ENCODE peak calls at places on chromosomes 4 and X, in eight cellular contexts. J is ascending aorta; E is aorta; Z is OCI-LY7; Y is naive thymus-derived CD4-positive, alpha-beta T cell; R is sigmoid colon; H is tibial artery; D is breast epithelium. N is an unnamed sample.

GRCh38 chr4:150224896-150225591 is 146.8 kb downstream of the DCLK2 start:
- DNase-seq in Y (no peak), H (no peak), E (no peak), Z (no peak), J (no peak), D (no peak), R (no peak), N (no peak)

GRCh38 chrX:120755066-120755846 is 120.4 kb downstream of the CT47B1 start:
- DNase-seq in R (no peak), H (no peak), D (no peak), J (no peak), Z (peak; percentile 84), E (no peak), Y (peak; percentile 20), N (no peak)

GRCh38 chrX:151175283-151176062 is 911 bp upstream of the GPR50 start:
- DNase-seq in R (no peak), D (no peak), E (peak; percentile 66), J (no peak), Z (no peak), Y (no peak), H (no peak), N (no peak)

GRCh38 chr4:88063634-88064296 is 56.3 kb downstream of the PKD2 start:
- DNase-seq in E (no peak), H (no peak), Z (no peak), D (no peak), J (no peak), R (no peak), Y (no peak), N (no peak)

GRCh38 chr4:72311291-72311690 is 257.7 kb downstream of the ADAMTS3 start:
- DNase-seq in R (no peak), J (no peak), Z (no peak), Y (no peak), H (no peak), D (no peak), E (no peak), N (no peak)

GRCh38 chrX:33307954-33308353 is 96.6 kb upstream of the DMD start:
- DNase-seq in E (no peak), R (no peak), Z (no peak), D (no peak), J (no peak), Y (no peak), H (no peak), N (no peak)

GRCh38 chrX:131675596-131676194 is 131.8 kb downstream of the OR13H1 start:
- DNase-seq in R (no peak), J (no peak), Z (peak; percentile 2), H (no peak), Y (no peak), D (no peak), E (no peak), N (no peak)

GRCh38 chr4:71595576-71596108 is 188.2 kb downstream of the GC start:
- DNase-seq in Z (no peak), Y (no peak), H (no peak), J (no peak), D (no peak), E (no peak), R (no peak), N (no peak)

GRCh38 chr4:2848449-2848848 is 4.8 kb downstream of the ADD1 start:
- DNase-seq in H (no peak), J (no peak), E (no peak), R (no peak), Z (no peak), D (no peak), Y (no peak), N (no peak)

GRCh38 chr4:82886145-82886942 is 4.6 kb downstream of the SEC31A start:
- DNase-seq in Y (no peak), J (no peak), E (no peak), H (no peak), Z (no peak), D (no peak), R (no peak), N (no peak)

GRCh38 chr4:83232087-83232486 is 52.5 kb downstream of the COQ2 start:
- DNase-seq in R (no peak), H (no peak), Y (no peak), E (no peak), D (no peak), J (no peak), Z (no peak), N (no peak)

DNA sequence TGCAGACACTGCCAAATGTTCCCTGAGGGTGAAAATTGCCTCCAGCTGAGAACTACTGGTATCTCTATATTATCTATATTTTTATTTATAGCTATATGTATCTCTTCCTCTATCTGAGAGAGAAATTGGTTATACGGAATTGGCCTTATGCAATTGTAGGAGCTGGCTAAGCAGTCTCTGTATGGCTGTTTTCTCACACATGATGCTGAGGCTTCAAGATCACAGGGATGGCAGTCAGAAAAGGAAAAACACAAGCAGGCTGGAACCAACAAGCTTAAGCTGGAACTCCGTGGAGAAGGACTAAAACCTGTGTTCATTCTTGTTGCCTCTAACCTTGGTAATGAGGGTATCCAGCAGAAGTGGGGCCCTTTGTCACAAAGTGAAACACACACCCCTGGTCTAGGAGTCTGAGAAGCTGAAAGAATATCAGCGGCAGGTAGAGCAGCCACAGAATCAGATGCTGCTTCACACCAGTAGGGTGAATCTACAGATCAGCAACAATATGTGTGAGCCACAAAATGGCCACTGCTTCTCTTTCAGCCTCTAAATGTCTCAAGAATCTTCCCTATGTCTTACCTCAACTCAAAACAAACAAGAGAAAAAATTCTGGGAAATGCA is 166.5 kb upstream of the PPP1R2C start:
- DNase-seq in H (no peak), R (no peak), Z (peak; percentile 31), D (no peak), J (no peak), E (no peak), Y (peak; percentile 33), N (no peak)
- H3K27ac ChIP-seq in H (no peak overlapping the region), R (no peak overlapping the region), Z (peak overlapping the region; percentile 100), D (peak overlapping the region; percentile 31), J (no peak overlapping the region), E (no peak overlapping the region), Y (peak overlapping the region; percentile 37), N (no peak overlapping the region)

GRCh38 chr4:148857234-148857972 is 415.2 kb upstream of the NR3C2 start:
- DNase-seq in H (no peak), R (no peak), E (no peak), J (no peak), Z (no peak), D (no peak), Y (no peak), N (no peak)
- H3K9me3 ChIP-seq in H (no peaks in the 10 kb centered on the region), R (no peaks in the 10 kb centered on the region), E (no peaks in the 10 kb centered on the region), J (no peaks in the 10 kb centered on the region), Z (no peaks in the 10 kb centered on the region), D (peaks cover 8% of the 10 kb centered on the region), Y (no peaks in the 10 kb centered on the region), N (no peaks in the 10 kb centered on the region)

GRCh38 chr4:173426064-173426463 is 27.1 kb upstream of the SCRG1 start:
- DNase-seq in E (no peak), Z (no peak), H (no peak), D (no peak), J (no peak), Y (no peak), R (no peak), N (no peak)
- H3K27ac ChIP-seq in E (no peak overlapping the region), Z (no peak overlapping the region), H (peak overlapping the region; percentile 63), D (no peak overlapping the region), J (peak overlapping the region; percentile 79), Y (no peak overlapping the region), R (peak overlapping the region; percentile 62), N (no peak overlapping the region)

DNA sequence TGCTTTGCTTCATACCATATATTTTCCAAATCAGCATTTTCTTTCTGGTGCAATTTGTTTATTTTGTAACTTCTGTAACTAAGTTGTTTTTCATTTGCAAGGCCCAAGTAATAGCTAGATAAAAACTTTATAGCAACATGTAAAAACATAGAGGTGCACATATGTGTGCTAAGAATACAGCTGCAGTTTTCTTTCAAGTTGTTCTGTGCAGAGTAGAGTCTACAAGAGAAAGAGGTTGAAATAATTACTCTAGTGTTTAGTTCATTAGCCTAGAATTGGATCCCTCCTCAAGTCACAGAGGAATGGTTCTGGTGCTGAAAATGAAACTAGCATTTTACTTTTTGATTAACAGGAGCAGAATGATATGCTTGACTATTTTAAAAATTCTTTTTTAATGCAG is 32.2 kb upstream of the PDLIM5 start:
- DNase-seq in Z (no peak), Y (no peak), E (no peak), R (no peak), H (no peak), J (no peak), D (no peak), N (no peak)
- H3K9me3 ChIP-seq in Z (no peaks in the 10 kb centered on the region), Y (no peaks in the 10 kb centered on the region), E (no peaks in the 10 kb centered on the region), R (no peaks in the 10 kb centered on the region), H (no peaks in the 10 kb centered on the region), J (no peaks in the 10 kb centered on the region), D (no peaks in the 10 kb centered on the region), N (no peaks in the 10 kb centered on the region)

DNA sequence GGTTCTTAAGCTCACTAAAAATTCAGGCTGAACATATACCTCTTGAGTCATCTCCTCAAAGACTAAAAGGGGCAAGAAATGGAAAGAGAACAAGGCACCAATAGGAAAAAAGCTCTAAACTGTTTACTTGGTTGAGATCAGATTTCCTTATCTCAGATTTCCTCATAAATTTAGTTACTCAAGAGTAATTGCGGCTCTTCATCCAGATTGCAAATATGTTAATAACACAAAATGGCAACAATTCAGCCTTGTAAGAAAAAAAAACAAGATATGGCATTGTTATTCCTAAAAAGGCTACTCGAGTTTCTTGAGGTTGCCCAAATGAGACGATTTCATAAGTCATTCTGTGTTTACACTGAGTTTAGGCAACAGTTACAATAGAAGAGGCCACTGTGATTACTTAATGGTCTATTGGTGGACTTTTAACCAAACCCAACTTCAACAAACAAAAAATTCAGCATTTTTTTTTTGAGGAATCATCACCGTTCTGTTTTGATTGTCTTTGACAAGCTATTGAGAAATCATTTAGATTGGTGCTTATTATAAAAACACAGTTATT is 97.9 kb upstream of the PDHA1 start:
- DNase-seq in H (no peak), Y (no peak), Z (no peak), E (no peak), J (no peak), D (no peak), R (no peak), N (no peak)
- H3K27ac ChIP-seq in H (no peak overlapping the region), Y (no peak overlapping the region), Z (no peak overlapping the region), E (no peak overlapping the region), J (no peak overlapping the region), D (no peak overlapping the region), R (no peak overlapping the region), N (no peak overlapping the region)

GRCh38 chrX:55593756-55594257 is 29.4 kb upstream of the FOXR2 start:
- DNase-seq in Y (no peak), J (no peak), R (no peak), D (no peak), E (no peak), Z (no peak), H (no peak), N (no peak)

GRCh38 chrX:55598333-55598732 is 24.9 kb upstream of the FOXR2 start:
- DNase-seq in J (no peak), Y (no peak), E (no peak), D (no peak), Z (no peak), R (no peak), H (no peak), N (no peak)

DNA sequence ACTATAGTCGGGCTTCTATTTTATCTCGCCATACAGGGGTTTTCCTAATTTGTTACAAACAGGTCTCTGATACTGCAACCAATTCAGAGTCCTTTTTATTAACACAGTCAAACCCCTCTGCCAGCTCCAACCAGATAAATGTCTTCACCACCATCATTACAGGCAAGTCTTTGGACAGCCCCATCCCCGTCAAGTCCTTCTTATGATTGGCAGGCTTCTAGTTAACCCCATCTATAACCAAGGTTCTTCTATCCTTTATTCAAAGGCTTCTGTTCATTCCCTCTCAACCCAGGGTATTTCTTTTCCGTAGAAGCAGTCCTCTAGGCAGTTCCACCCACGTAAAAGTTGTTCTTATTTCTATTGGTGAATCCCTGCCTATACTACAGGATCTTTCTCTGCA is 29.9 kb upstream of the FOXR2 start:
- DNase-seq in J (no peak), H (no peak), R (no peak), Y (no peak), E (no peak), Z (no peak), D (no peak), N (no peak)
- H3K9me3 ChIP-seq in J (no peaks in the 10 kb centered on the region), H (no peaks in the 10 kb centered on the region), R (no peaks in the 10 kb centered on the region), Y (no peaks in the 10 kb centered on the region), E (no peaks in the 10 kb centered on the region), Z (no peaks in the 10 kb centered on the region), D (peaks cover 7% of the 10 kb centered on the region), N (no peaks in the 10 kb centered on the region)